ENCODE peak calls at places on chromosomes 16 and 17, in eight cellular contexts. U is DMS 273 treated with DMSO at 0.1 percent for 48 hours, K is heart left ventricle, Q is mucosa of descending colon, X is fibroblast of the aortic adventitia, E is fibroblast of villous mesenchyme, V is uterus, C is HEK293T. R is an unnamed sample.

GRCh38 chr17:82874011-82874835 is 34.4 kb upstream of the ZNF750 start:
- DNase-seq in U (no peak), K (no peak), Q (peak; percentile 24), X (no peak), E (no peak), V (no peak), C (no peak), R (no peak)

GRCh38 chr16:84774810-84775209 is 45.0 kb upstream of the CRISPLD2 start:
- DNase-seq in U (no peak), K (no peak), Q (no peak), X (peak; percentile 89), E (peak; percentile 92), V (peak; percentile 38), C (no peak), R (no peak)

GRCh38 chr17:31067699-31068184 is 27.0 kb upstream of the NF1 start:
- DNase-seq in U (no peak), K (no peak), Q (no peak), X (peak; percentile 90), E (peak; percentile 85), V (no peak), C (no peak), R (no peak)

GRCh38 chr17:18260332-18261145 is at the start of gene MIEF2:
- DNase-seq in U (peak; percentile 76), K (peak; percentile 98), Q (peak; percentile 95), X (peak; percentile 94), E (peak; percentile 94), V (peak; percentile 95), C (peak; percentile 97), R (peak; percentile 98)

GRCh38 chr17:50596191-50597037 is 35.9 kb downstream of the CACNA1G start:
- DNase-seq in U (no peak), K (no peak), Q (peak; percentile 62), X (no peak), E (peak; percentile 7), V (no peak), C (no peak), R (peak; percentile 78)

GRCh38 chr16:88799569-88800276 is 3.9 kb upstream of the CDT1 start:
- DNase-seq in U (no peak), K (peak; percentile 26), Q (peak; percentile 24), X (no peak), E (no peak), V (no peak), C (no peak), R (no peak)

GRCh38 chr17:42682400-42683384 is at the start of gene CNTNAP1:
- DNase-seq in U (peak; percentile 42), K (peak; percentile 69), Q (peak; percentile 72), X (peak; percentile 82), E (peak; percentile 80), V (peak; percentile 80), C (peak; percentile 48), R (peak; percentile 90)

GRCh38 chr17:10787306-10788020 is 16.4 kb downstream of the TMEM238L start:
- DNase-seq in U (no peak), K (no peak), Q (no peak), X (no peak), E (no peak), V (no peak), C (no peak), R (no peak)

GRCh38 chr16:86777098-86777946 is 199.0 kb downstream of the FOXL1 start:
- DNase-seq in U (no peak), K (no peak), Q (no peak), X (peak; percentile 66), E (peak; percentile 11), V (no peak), C (no peak), R (no peak)

GRCh38 chr16:3022208-3022696 is 1.5 kb downstream of the HCFC1R1 start:
- DNase-seq in U (peak; percentile 31), K (peak; percentile 90), Q (peak; percentile 85), X (peak; percentile 96), E (peak; percentile 93), V (peak; percentile 95), C (no peak), R (no peak)

GRCh38 chr17:66540131-66540781 is 237.8 kb downstream of the PRKCA start:
- DNase-seq in U (no peak), K (peak; percentile 61), Q (peak; percentile 33), X (peak; percentile 74), E (peak; percentile 81), V (peak; percentile 63), C (no peak), R (no peak)

GRCh38 chr17:14198013-14198412 is 38.6 kb downstream of the CDRT15 start:
- DNase-seq in U (no peak), K (peak; percentile 68), Q (no peak), X (no peak), E (peak; percentile 6), V (no peak), C (no peak), R (no peak)

GRCh38 chr16:71666928-71667707 is 41.1 kb downstream of the MARVELD3 start:
- DNase-seq in U (no peak), K (no peak), Q (no peak), X (no peak), E (peak; percentile 60), V (no peak), C (no peak), R (peak; percentile 41)

GRCh38 chr17:68782829-68783228 is 172.4 kb downstream of the ABCA8 start:
- DNase-seq in U (no peak), K (no peak), Q (no peak), X (peak; percentile 97), E (peak; percentile 64), V (no peak), C (no peak), R (no peak)

GRCh38 chr17:20156196-20157077 is 147.3 kb downstream of the SPECC1 start:
- DNase-seq in U (no peak), K (no peak), Q (no peak), X (peak; percentile 19), E (peak; percentile 31), V (peak; percentile 18), C (peak; percentile 37), R (peak; percentile 31)

GRCh38 chr16:27676807-27677206 is 126.9 kb downstream of the KATNIP start:
- DNase-seq in U (no peak), K (no peak), Q (no peak), X (peak; percentile 44), E (no peak), V (no peak), C (no peak), R (no peak)

GRCh38 chr16:8678068-8678927 is 3.9 kb downstream of the ABAT start:
- DNase-seq in U (no peak), K (no peak), Q (no peak), X (peak; percentile 62), E (peak; percentile 62), V (no peak), C (no peak), R (no peak)

GRCh38 chr17:75704963-75705875 is 16.0 kb upstream of the ITGB4 start:
- DNase-seq in U (no peak), K (peak; percentile 58), Q (no peak), X (no peak), E (no peak), V (no peak), C (no peak), R (no peak)

GRCh38 chr16:23478566-23478965 is 25.6 kb upstream of the COG7 start:
- DNase-seq in U (no peak), K (no peak), Q (no peak), X (no peak), E (no peak), V (no peak), C (no peak), R (no peak)

GRCh38 chr16:48232459-48233040 is 11.6 kb upstream of the LONP2 start:
- DNase-seq in U (no peak), K (no peak), Q (no peak), X (no peak), E (no peak), V (no peak), C (no peak), R (no peak)

GRCh38 chr16:66382171-66382965 is 15.9 kb downstream of the CDH5 start:
- DNase-seq in U (no peak), K (no peak), Q (no peak), X (peak; percentile 78), E (no peak), V (no peak), C (no peak), R (no peak)

GRCh38 chr16:89152831-89153700 is 18.5 kb upstream of the CDH15 start:
- DNase-seq in U (no peak), K (no peak), Q (no peak), X (no peak), E (no peak), V (no peak), C (no peak), R (no peak)

GRCh38 chr17:59668816-59669215 is 38.4 kb downstream of the PTRH2 start:
- DNase-seq in U (no peak), K (no peak), Q (no peak), X (peak; percentile 97), E (peak; percentile 88), V (no peak), C (no peak), R (no peak)

GRCh38 chr16:65889533-65889966 is 476.9 kb upstream of the CDH5 start:
- DNase-seq in U (no peak), K (no peak), Q (no peak), X (no peak), E (no peak), V (no peak), C (no peak), R (no peak)

GRCh38 chr16:57640612-57641011 is 12.2 kb downstream of the ADGRG1 start:
- DNase-seq in U (no peak), K (peak; percentile 61), Q (no peak), X (no peak), E (no peak), V (no peak), C (no peak), R (no peak)

GRCh38 chr16:83951544-83951943 is 1.5 kb upstream of the OSGIN1 start:
- DNase-seq in U (no peak), K (no peak), Q (no peak), X (no peak), E (no peak), V (no peak), C (no peak), R (no peak)